ENCODE peak calls at places on chromosomes 5 and 9, in eight cellular contexts. C is PC-3, S is OCI-LY7, W is heart left ventricle, X is hepatocyte, J is K562, U is GM23248, T is sigmoid colon. N is an unnamed sample.
A peak's percentile ranks its signal among the peaks of the same experiment; 100 is the strongest.

GRCh38 chr9:8871796-8872470 is 1072.4 kb upstream of the DMAC1 start:
- DNase-seq in X (no peak), S (no peak), U (no peak), W (no peak), C (no peak), J (no peak), T (no peak), N (no peak)

GRCh38 chr9:122374885-122375420 is 4.1 kb downstream of the PTGS1 start:
- DNase-seq in X (peak; percentile 78), T (peak; percentile 95), S (no peak), C (no peak), J (peak; percentile 87), U (peak; percentile 83), W (peak; percentile 88), N (no peak)

GRCh38 chr9:14501366-14501765 is 187.4 kb upstream of the NFIB start:
- DNase-seq in S (no peak), C (no peak), X (no peak), W (no peak), J (no peak), T (no peak), U (no peak), N (no peak)

GRCh38 chr9:127971357-127972315 is 9.2 kb downstream of the EEIG1 start:
- DNase-seq in X (peak; percentile 30), C (no peak), J (no peak), T (peak; percentile 68), S (no peak), W (peak; percentile 25), U (peak; percentile 33), N (no peak)

GRCh38 chr9:126667190-126668055 is 53.7 kb downstream of the LMX1B start:
- DNase-seq in T (no peak), U (no peak), C (no peak), X (peak; percentile 36), J (no peak), W (no peak), S (no peak), N (no peak)

GRCh38 chr9:95316794-95317118 is 753 bp downstream of the FANCC start:
- DNase-seq in W (peak; percentile 67), C (peak; percentile 76), J (peak; percentile 80), U (peak; percentile 78), S (peak; percentile 76), X (peak; percentile 81), T (peak; percentile 86), N (peak; percentile 89)

GRCh38 chr5:175508896-175509295 is 30.5 kb downstream of the SFXN1 start:
- DNase-seq in U (no peak), T (no peak), C (no peak), X (no peak), S (no peak), W (no peak), J (no peak), N (no peak)

GRCh38 chr5:69007726-69008368 is 86.0 kb upstream of the SLC30A5 start:
- DNase-seq in U (peak; percentile 53), T (no peak), X (peak; percentile 83), S (peak; percentile 72), W (peak; percentile 51), J (peak; percentile 66), C (peak; percentile 78), N (peak; percentile 53)

GRCh38 chr5:104513194-104513602 is 950.6 kb upstream of the NUDT12 start:
- DNase-seq in J (no peak), X (peak; percentile 27), W (no peak), C (peak; percentile 97), S (no peak), T (no peak), U (peak; percentile 2), N (no peak)

GRCh38 chr9:135419106-135419505 is 60.5 kb upstream of the PPP1R26 start:
- DNase-seq in J (no peak), S (no peak), C (peak; percentile 7), X (no peak), T (no peak), W (no peak), U (no peak), N (no peak)

GRCh38 chr5:31638286-31638685 is 645 bp upstream of the PDZD2 start:
- DNase-seq in X (no peak), T (peak; percentile 73), J (no peak), U (peak; percentile 12), S (no peak), W (peak; percentile 60), C (no peak), N (no peak)
- H3K27ac ChIP-seq in X (no peak overlapping the region), T (no peak overlapping the region), J (no peak overlapping the region), U (no peak overlapping the region), S (no peak overlapping the region), W (peak overlapping the region; percentile 80), C (no peak overlapping the region), N (no peak overlapping the region)

GRCh38 chr5:76414788-76415187 is 11.7 kb downstream of the IQGAP2 start:
- DNase-seq in J (no peak), S (no peak), W (no peak), T (no peak), X (no peak), U (no peak), C (no peak), N (no peak)

GRCh38 chr5:76422175-76422574 is 19.1 kb downstream of the IQGAP2 start:
- DNase-seq in X (no peak), C (no peak), T (no peak), W (no peak), S (no peak), U (no peak), J (no peak), N (no peak)

GRCh38 chr5:76422742-76423141 is 19.7 kb downstream of the IQGAP2 start:
- DNase-seq in W (no peak), J (no peak), S (no peak), T (no peak), C (no peak), X (no peak), U (no peak), N (no peak)

GRCh38 chr5:76415855-76416254 is 12.8 kb downstream of the IQGAP2 start:
- DNase-seq in W (no peak), X (no peak), J (no peak), U (no peak), C (no peak), T (no peak), S (no peak), N (no peak)

GRCh38 chr5:76419597-76419996 is 16.5 kb downstream of the IQGAP2 start:
- DNase-seq in W (no peak), S (no peak), J (no peak), U (no peak), T (no peak), C (no peak), X (no peak), N (no peak)
- H3K4me1 ChIP-seq in W (no peaks in the 10 kb centered on the region), S (no peaks in the 10 kb centered on the region), J (no peaks in the 10 kb centered on the region), U (no peaks in the 10 kb centered on the region), T (no peaks in the 10 kb centered on the region), C (no peaks in the 10 kb centered on the region), X (peaks cover 5% of the 10 kb centered on the region), N (no peaks in the 10 kb centered on the region)

GRCh38 chr5:140802781-140803271 is 2.0 kb downstream of the PCDHA3 start:
- DNase-seq in T (no peak), U (no peak), X (no peak), J (no peak), W (no peak), S (no peak), C (no peak), N (no peak)
- H3K9me3 ChIP-seq in T (peaks cover 18% of the 10 kb centered on the region), U (no peaks in the 10 kb centered on the region), X (peaks cover 18% of the 10 kb centered on the region), J (no peaks in the 10 kb centered on the region), W (peaks cover 11% of the 10 kb centered on the region), S (no peaks in the 10 kb centered on the region), C (no peaks in the 10 kb centered on the region), N (peaks cover 13% of the 10 kb centered on the region)

GRCh38 chr5:149388498-149389190 is 9.6 kb upstream of the IL17B start:
- DNase-seq in W (no peak), U (no peak), C (no peak), S (no peak), J (no peak), X (no peak), T (peak; percentile 54), N (no peak)
- H3K27ac ChIP-seq in W (peak overlapping the region; percentile 90), U (no peak overlapping the region), C (no peak overlapping the region), S (no peak overlapping the region), J (no peak overlapping the region), X (peak overlapping the region; percentile 67), T (peak overlapping the region; percentile 98), N (no peak overlapping the region)